ENCODE peak calls at places on chromosomes 2 and 18, in four cellular contexts. I is mesenchymal stem cell, M is neuronal stem cell, C is H1. B is an unnamed sample.

GRCh38 chr2:232009639-232010274 is 48.2 kb downstream of the DIS3L2 start:
- DNase-seq in I (no peak), M (no peak), C (no peak), B (no peak)

GRCh38 chr2:158841839-158842238 is 46.7 kb downstream of the DAPL1 start:
- DNase-seq in I (peak; percentile 54), M (no peak), C (no peak), B (no peak)

GRCh38 chr18:69444221-69444620 is 43.5 kb downstream of the DOK6 start:
- DNase-seq in I (no peak), M (no peak), C (no peak), B (no peak)

GRCh38 chr2:78890940-78891339 is 134.6 kb upstream of the REG3G start:
- DNase-seq in I (no peak), M (no peak), C (no peak), B (no peak)

GRCh38 chr18:32095156-32095555 is 3.5 kb downstream of the RNF138 start:
- DNase-seq in I (no peak), M (no peak), C (no peak), B (no peak)

GRCh38 chr2:108301558-108301957 is 12.9 kb downstream of the SULT1C2 start:
- DNase-seq in I (no peak), M (no peak), C (no peak), B (no peak)

GRCh38 chr2:120502761-120503160 is 156.8 kb downstream of the INHBB start:
- DNase-seq in I (no peak), M (no peak), C (no peak), B (no peak)

GRCh38 chr2:220949476-220949875 is 622.6 kb downstream of the EPHA4 start:
- DNase-seq in I (no peak), M (no peak), C (no peak), B (no peak)

GRCh38 chr2:161161074-161161577 is 898 bp downstream of the TANK start:
- DNase-seq in I (no peak), M (no peak), C (no peak), B (no peak)

GRCh38 chr2:76980067-76980466 is 542.1 kb downstream of the LRRTM4 start:
- DNase-seq in I (no peak), M (no peak), C (no peak), B (no peak)
- H2BK12ac ChIP-seq in I (no peak overlapping the region), M (no peak overlapping the region), C (no peak overlapping the region), B (no peak overlapping the region)

GRCh38 chr18:59783138-59783537 is 85.9 kb upstream of the CCBE1 start:
- DNase-seq in I (peak; percentile 45), M (peak; percentile 23), C (peak; percentile 57), B (peak; percentile 56)

GRCh38 chr18:59784694-59785093 is 87.5 kb upstream of the CCBE1 start:
- DNase-seq in I (no peak), M (no peak), C (no peak), B (no peak)

GRCh38 chr18:59792353-59792752 is 95.1 kb upstream of the CCBE1 start:
- DNase-seq in I (no peak), M (no peak), C (no peak), B (no peak)

GRCh38 chr18:59787998-59788875 is 91.0 kb upstream of the CCBE1 start:
- DNase-seq in I (peak; percentile 43), M (no peak), C (no peak), B (no peak)
- H2BK15ac ChIP-seq in I (no peak overlapping the region), M (no peak overlapping the region), C (no peak overlapping the region), B (no peak overlapping the region)

GRCh38 chr2:62972601-62973000 is 78.0 kb upstream of the OTX1 start:
- DNase-seq in I (no peak), M (no peak), C (no peak), B (no peak)

GRCh38 chr2:62968668-62969067 is 82.0 kb upstream of the OTX1 start:
- DNase-seq in I (no peak), M (peak; percentile 27), C (no peak), B (no peak)

GRCh38 chr2:62968168-62968567 is 82.5 kb upstream of the OTX1 start:
- DNase-seq in I (no peak), M (no peak), C (no peak), B (no peak)

GRCh38 chr2:62964050-62964449 is 86.6 kb upstream of the OTX1 start:
- DNase-seq in I (no peak), M (no peak), C (no peak), B (no peak)

DNA sequence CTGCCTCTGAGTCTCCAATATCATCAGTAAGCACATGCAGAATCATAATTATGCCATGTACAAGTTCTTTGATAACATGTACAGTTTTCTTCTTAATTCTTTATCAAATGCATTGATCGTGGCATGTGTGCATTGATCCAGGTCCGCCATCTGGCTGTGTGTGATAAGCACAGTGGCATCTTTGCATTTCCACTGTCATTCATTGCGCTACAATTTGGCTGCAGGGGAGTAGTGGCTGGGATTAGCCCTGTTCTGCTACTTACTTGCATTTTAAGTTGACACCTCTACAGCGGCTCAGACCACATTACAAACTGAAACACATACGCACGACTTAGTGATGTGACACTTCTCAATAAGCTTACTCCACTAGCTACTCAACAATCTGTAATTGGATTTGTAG is 83.6 kb upstream of the OTX1 start:
- DNase-seq in I (no peak), M (no peak), C (no peak), B (no peak)
- H2BK12ac ChIP-seq in I (no peak overlapping the region), M (no peak overlapping the region), C (no peak overlapping the region), B (no peak overlapping the region)

GRCh38 chr2:216294305-216294704 is 78.0 kb downstream of the MARCHF4 start:
- DNase-seq in I (no peak), M (no peak), C (no peak), B (no peak)

GRCh38 chr2:216287251-216287650 is 85.0 kb downstream of the MARCHF4 start:
- DNase-seq in I (peak; percentile 36), M (no peak), C (no peak), B (no peak)

GRCh38 chr2:216292886-216293291 is 79.4 kb downstream of the MARCHF4 start:
- DNase-seq in I (no peak), M (no peak), C (no peak), B (no peak)

GRCh38 chr2:216289470-216289869 is 82.8 kb downstream of the MARCHF4 start:
- DNase-seq in I (no peak), M (no peak), C (no peak), B (no peak)

GRCh38 chr2:216292475-216292874 is 79.8 kb downstream of the MARCHF4 start:
- DNase-seq in I (no peak), M (no peak), C (no peak), B (no peak)
- H2BK15ac ChIP-seq in I (no peak overlapping the region), M (no peak overlapping the region), C (no peak overlapping the region), B (no peak overlapping the region)